ENCODE peak calls at places on chromosome 1, in nine cellular contexts. I is lung, E is RWPE1, V is neural progenitor cell, Z is fibroblast of pulmonary artery, Y is Calu3, J is OCI-LY7, M is neural crest cell, T is H9. C is an unnamed sample.
A peak's percentile ranks its signal among the peaks of the same experiment; 100 is the strongest.

GRCh38 chr1:32199717-32200072 is 700 bp upstream of the CCDC28B start:
- DNase-seq in E (no peak), M (no peak), Y (no peak), I (no peak), T (peak; percentile 44), Z (no peak), V (peak; percentile 21), J (no peak), C (no peak)

GRCh38 chr1:146039844-146040194 is 18.3 kb upstream of the HJV start:
- DNase-seq in E (no peak), T (no peak), Z (no peak), Y (no peak), J (no peak), I (no peak), M (no peak), V (no peak), C (no peak)

GRCh38 chr1:242546849-242547724 is 22.6 kb upstream of the PLD5 start:
- DNase-seq in I (no peak), M (no peak), Y (no peak), E (no peak), Z (no peak), V (no peak), T (no peak), J (no peak), C (no peak)

GRCh38 chr1:169601096-169601881 is 15.0 kb upstream of the F5 start:
- DNase-seq in Y (no peak), I (no peak), M (no peak), T (no peak), V (peak; percentile 20), J (peak; percentile 43), E (peak; percentile 34), Z (peak; percentile 70), C (peak; percentile 28)

GRCh38 chr1:30034627-30035521 is 688.5 kb downstream of the MATN1 start:
- DNase-seq in Y (no peak), E (no peak), J (no peak), Z (peak; percentile 1), M (no peak), I (peak; percentile 29), V (no peak), T (no peak), C (no peak)

GRCh38 chr1:58895559-58896135 is 111.8 kb upstream of the JUN start:
- DNase-seq in Y (no peak), Z (no peak), J (no peak), I (no peak), M (no peak), T (no peak), V (no peak), E (no peak), C (no peak)

GRCh38 chr1:210363119-210363518 is 34.4 kb downstream of the HHAT start:
- DNase-seq in Y (no peak), Z (no peak), V (no peak), M (no peak), I (no peak), T (no peak), J (no peak), E (no peak), C (no peak)

GRCh38 chr1:116915182-116915611 is 5.5 kb downstream of the PTGFRN start:
- DNase-seq in T (no peak), Y (peak; percentile 5), I (no peak), M (no peak), V (no peak), J (no peak), Z (no peak), E (no peak), C (no peak)

GRCh38 chr1:117653732-117654484 is 48.1 kb downstream of the TENT5C start:
- DNase-seq in Z (peak; percentile 28), V (no peak), T (no peak), E (no peak), I (no peak), Y (no peak), M (no peak), J (no peak), C (no peak)

GRCh38 chr1:1281533-1282321 is 1.5 kb downstream of the SCNN1D start:
- DNase-seq in J (no peak), V (no peak), E (no peak), M (no peak), Z (peak; percentile 53), Y (peak; percentile 64), T (no peak), I (peak; percentile 62), C (no peak)

GRCh38 chr1:9689971-9690381 is 38.4 kb downstream of the PIK3CD start:
- DNase-seq in M (peak; percentile 20), V (peak; percentile 80), J (no peak), Y (no peak), Z (peak; percentile 16), T (peak; percentile 62), E (no peak), I (no peak), C (no peak)

GRCh38 chr1:215643592-215644321 is 76.7 kb downstream of the KCTD3 start:
- DNase-seq in E (no peak), Z (no peak), J (no peak), I (no peak), T (no peak), V (no peak), Y (no peak), M (no peak), C (no peak)

GRCh38 chr1:31576201-31576669 is at the start of gene TINAGL1:
- DNase-seq in I (peak; percentile 64), Y (peak; percentile 95), M (no peak), T (peak; percentile 88), J (no peak), V (peak; percentile 52), Z (no peak), E (peak; percentile 83), C (no peak)

GRCh38 chr1:203789966-203790365 is 5.5 kb upstream of the ZBED6 start:
- DNase-seq in J (no peak), I (no peak), Z (no peak), V (no peak), E (no peak), T (no peak), Y (no peak), M (no peak), C (no peak)

GRCh38 chr1:224353975-224354930 is 2.4 kb upstream of the CNIH4 start:
- DNase-seq in I (no peak), M (no peak), T (no peak), Y (no peak), E (no peak), Z (no peak), V (no peak), J (no peak), C (no peak)

GRCh38 chr1:2393471-2393877 is 1.8 kb downstream of the RER1 start:
- DNase-seq in E (no peak), M (no peak), Y (no peak), I (no peak), T (no peak), Z (no peak), V (no peak), J (no peak), C (no peak)

GRCh38 chr1:221117548-221117951 is 238.3 kb downstream of the HLX start:
- DNase-seq in J (no peak), I (no peak), M (no peak), V (no peak), Y (peak; percentile 66), E (no peak), T (no peak), Z (peak; percentile 57), C (no peak)

GRCh38 chr1:151510957-151511635 is at the start of gene CGN:
- DNase-seq in V (peak; percentile 99), Z (peak; percentile 74), J (peak; percentile 95), T (peak; percentile 97), M (peak; percentile 88), Y (peak; percentile 98), I (peak; percentile 88), E (peak; percentile 78), C (peak; percentile 88)

DNA sequence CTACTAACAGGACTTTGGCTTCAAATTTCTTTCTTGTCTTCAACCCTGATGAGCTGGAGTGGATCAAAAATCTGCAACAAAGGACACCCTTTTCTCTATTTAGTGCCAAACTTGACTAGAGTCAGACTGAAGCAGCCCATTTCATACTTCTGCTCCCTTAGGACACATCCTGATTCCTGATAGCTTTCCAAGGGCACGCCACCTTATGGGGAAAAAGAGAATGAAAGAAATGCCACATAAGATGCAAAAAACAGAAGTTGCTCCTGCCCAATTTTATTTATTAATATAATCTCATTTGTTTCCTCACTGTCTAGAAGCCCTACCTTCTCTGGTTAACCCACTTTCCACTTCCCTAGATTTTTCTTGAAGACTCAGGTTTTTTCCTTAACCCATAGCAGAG is 72.7 kb upstream of the NBPF4 start:
- DNase-seq in V (peak; percentile 31), I (no peak), E (no peak), Y (peak; percentile 1), T (no peak), J (no peak), Z (peak; percentile 21), M (no peak), C (no peak)
- TF ChIP-seq CTCF in V (peak; percentile 56), I (no peak), E (peak; percentile 13), Y (no peak), T (peak; percentile 69), J (peak; percentile 43), Z (peak; percentile 32), M (peak; percentile 39), C (no peak)

DNA sequence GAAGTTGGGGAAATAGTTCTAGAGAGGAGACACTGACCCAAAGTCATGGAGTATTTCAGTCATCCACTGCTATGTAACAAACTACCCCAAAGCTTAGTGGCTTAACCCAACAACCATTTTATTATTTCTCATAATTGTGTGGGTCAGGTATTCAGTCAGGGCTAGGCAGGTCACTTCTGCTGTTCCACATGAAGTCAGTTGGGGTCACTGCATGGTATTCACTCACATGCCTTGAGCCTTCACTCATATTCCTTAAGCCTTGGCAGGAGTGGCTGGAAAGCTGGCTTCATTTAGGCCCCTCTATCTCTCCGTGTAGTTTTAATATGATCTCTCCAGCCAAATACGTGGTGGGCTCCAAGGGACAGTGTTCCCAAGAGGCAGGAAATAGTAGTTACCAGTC is 17.5 kb upstream of the RNF11 start:
- DNase-seq in T (no peak), J (no peak), Z (no peak), V (no peak), E (no peak), I (no peak), Y (no peak), M (no peak), C (no peak)
- TF ChIP-seq CTCF in T (no peak), J (peak; percentile 13), Z (no peak), V (peak; percentile 3), E (no peak), I (no peak), Y (no peak), M (no peak), C (peak; percentile 12)

DNA sequence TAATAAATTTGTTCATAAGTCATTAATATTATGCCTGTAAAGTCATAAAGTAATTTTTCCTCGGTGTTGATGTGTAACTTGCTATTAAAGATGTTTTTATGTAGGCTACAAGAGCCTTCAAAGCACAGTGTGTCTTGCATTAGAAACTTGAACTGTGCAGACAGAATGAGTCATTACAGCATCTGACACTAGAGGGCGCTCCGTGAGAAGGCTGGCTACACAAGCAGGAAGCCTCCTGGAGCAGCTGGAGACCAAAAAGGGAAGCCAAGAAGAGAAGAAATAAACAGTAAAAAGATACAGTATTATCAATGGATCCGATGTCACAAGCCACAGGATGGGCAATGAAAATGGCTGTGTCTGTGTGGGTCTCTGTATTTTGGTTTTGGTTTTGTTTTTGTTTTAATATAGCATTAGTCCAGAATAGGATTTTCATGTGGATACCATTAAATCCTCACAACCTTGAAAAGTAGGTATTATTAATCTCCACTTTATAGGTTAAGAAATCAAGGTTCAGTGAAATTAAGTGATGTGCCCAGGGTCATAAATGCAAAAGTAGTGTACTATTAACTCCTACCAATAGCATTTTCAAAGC is 16.1 kb upstream of the LRRC8D start:
- DNase-seq in Z (peak; percentile 92), Y (peak; percentile 90), V (peak; percentile 83), M (peak; percentile 96), J (peak; percentile 88), T (peak; percentile 82), E (peak; percentile 72), I (peak; percentile 86), C (peak; percentile 71)
- TF ChIP-seq CTCF in Z (peak; percentile 95), Y (peak; percentile 80), V (peak; percentile 98), M (peak; percentile 93), J (peak; percentile 100), T (peak; percentile 94), E (peak; percentile 94), I (peak; percentile 93), C (peak; percentile 96)

GRCh38 chr1:225855503-225856285 is 26.5 kb downstream of the TMEM63A start:
- DNase-seq in I (no peak), T (no peak), J (no peak), E (no peak), Y (no peak), M (no peak), V (no peak), Z (no peak), C (no peak)
- TF ChIP-seq CTCF in I (no peak), T (no peak), J (no peak), E (no peak), Y (no peak), M (no peak), V (no peak), Z (peak; percentile 2), C (no peak)